ENCODE peak calls at places on chromosomes 4 and X, in four cellular contexts. K is Calu3, D is choroid plexus epithelial cell, L is GM12865. P is an unnamed sample.

GRCh38 chrX:131762802-131763234 is 218.9 kb downstream of the OR13H1 start:
- DNase-seq in K (no peak), D (no peak), L (peak), P (peak)

GRCh38 chr4:1500231-1500965 is 94.2 kb upstream of the NKX1-1 start:
- DNase-seq in K (no peak), D (no peak), L (no peak), P (no peak)

GRCh38 chr4:34158883-34159282 is 2085.4 kb downstream of the ARAP2 start:
- DNase-seq in K (no peak), D (no peak), L (no peak), P (no peak)

GRCh38 chr4:81031389-81032173 is 1.1 kb downstream of the BMP3 start:
- DNase-seq in K (no peak), D (no peak), L (peak), P (peak)

GRCh38 chr4:14532436-14532835 is 469.8 kb upstream of the CPEB2 start:
- DNase-seq in K (no peak), D (no peak), L (no peak), P (no peak)

GRCh38 chr4:187480146-187481145 is 515.1 kb upstream of the ZFP42 start:
- DNase-seq in K (no peak), D (peak), L (no peak), P (no peak)

GRCh38 chr4:190019023-190019858 is 7.8 kb downstream of the FRG2 start:
- DNase-seq in K (no peak), D (no peak), L (no peak), P (peak)

GRCh38 chrX:53452812-53453211 is 18.6 kb upstream of the HSD17B10 start:
- DNase-seq in K (no peak), D (no peak), L (no peak), P (no peak)

GRCh38 chr4:78047366-78047765 is 9.8 kb upstream of the FRAS1 start:
- DNase-seq in K (no peak), D (no peak), L (no peak), P (no peak)

GRCh38 chrX:41336447-41336846 is 2.5 kb downstream of the DDX3X start:
- DNase-seq in K (no peak), D (no peak), L (no peak), P (no peak)

GRCh38 chr4:8777320-8778196 is 94.1 kb downstream of the HMX1 start:
- DNase-seq in K (no peak), D (no peak), L (no peak), P (no peak)

GRCh38 chr4:13182136-13182535 is 302.0 kb downstream of the RAB28 start:
- DNase-seq in K (no peak), D (no peak), L (no peak), P (no peak)

GRCh38 chr4:23884731-23885130 is 5.1 kb downstream of the PPARGC1A start:
- DNase-seq in K (no peak), D (peak), L (no peak), P (no peak)

GRCh38 chr4:94448815-94449375 is 2.8 kb upstream of the PDLIM5 start:
- DNase-seq in K (no peak), D (no peak), L (no peak), P (no peak)

GRCh38 chr4:154490589-154491340 is 834 bp downstream of the DCHS2 start:
- DNase-seq in K (no peak), D (no peak), L (no peak), P (peak)

GRCh38 chrX:41561045-41561444 is 113.9 kb downstream of the NYX start:
- DNase-seq in K (no peak), D (peak), L (peak), P (peak)

GRCh38 chrX:129077384-129077783 is 445.9 kb downstream of the SMARCA1 start:
- DNase-seq in K (no peak), D (no peak), L (no peak), P (no peak)
- TF ChIP-seq CTCF in K (no peak), D (no peak), L (no peak), P (no peak)

DNA sequence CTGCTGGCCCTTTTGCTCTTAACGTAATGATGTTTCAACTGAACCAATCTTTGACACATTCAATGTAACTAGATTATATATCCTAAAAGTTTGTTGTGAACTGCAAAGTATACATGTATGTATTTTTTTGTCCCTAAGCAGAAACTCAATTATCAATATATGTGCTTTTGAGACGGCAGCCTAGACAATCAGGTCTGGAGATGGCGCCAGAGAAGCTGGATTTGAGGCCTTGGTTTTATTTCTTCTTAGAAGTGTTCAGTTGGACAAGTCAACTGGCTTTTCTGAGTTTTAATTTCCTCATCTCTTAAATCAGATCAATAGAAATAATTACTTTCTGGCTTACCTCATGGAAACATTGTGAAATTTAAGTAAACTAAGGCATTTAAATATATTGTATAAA is 62.5 kb downstream of the DCAF8L1 start:
- DNase-seq in K (peak), D (peak), L (no peak), P (no peak)
- TF ChIP-seq CTCF in K (no peak), D (peak), L (no peak), P (no peak)

GRCh38 chr4:144647095-144647959 is 1.4 kb downstream of the HHIP start:
- DNase-seq in K (no peak), D (peak), L (no peak), P (peak)
- TF ChIP-seq CTCF in K (no peak), D (peak), L (no peak), P (no peak)

GRCh38 chrX:148134578-148134977 is 153.4 kb downstream of the FMR1NB start:
- DNase-seq in K (no peak), D (no peak), L (no peak), P (no peak)

GRCh38 chrX:148135738-148136137 is 154.6 kb downstream of the FMR1NB start:
- DNase-seq in K (no peak), D (peak), L (no peak), P (no peak)

GRCh38 chrX:148133099-148133725 is 152.1 kb downstream of the FMR1NB start:
- DNase-seq in K (no peak), D (no peak), L (peak), P (no peak)
- TF ChIP-seq CTCF in K (no peak), D (no peak), L (no peak), P (no peak)

GRCh38 chrX:7088968-7089615 is 58.4 kb upstream of the STS start:
- DNase-seq in K (peak), D (no peak), L (peak), P (no peak)
- TF ChIP-seq CTCF in K (no peak), D (peak), L (peak), P (peak)

DNA sequence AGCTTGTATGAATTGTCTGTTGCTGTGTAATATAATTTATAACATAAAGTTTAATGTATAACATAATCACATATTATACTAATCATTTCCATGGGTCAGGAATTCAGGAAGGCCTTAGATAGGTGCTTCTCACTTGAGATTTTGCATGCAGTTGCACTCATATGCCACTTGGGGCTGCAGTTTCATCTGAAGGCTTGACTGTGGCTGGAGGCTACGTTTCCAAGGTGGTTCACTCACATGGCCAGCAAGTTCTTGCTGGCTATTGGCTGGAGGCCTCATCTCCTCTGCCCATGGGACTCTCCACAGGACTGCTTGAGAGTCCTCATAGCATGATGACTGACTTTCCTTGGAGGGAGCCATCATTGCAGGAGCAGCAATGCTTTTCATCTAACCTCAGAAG is 53.4 kb upstream of the STX18 start:
- DNase-seq in K (no peak), D (no peak), L (no peak), P (no peak)
- TF ChIP-seq CTCF in K (no peak), D (peak), L (no peak), P (no peak)

P was measured in GM13976.